ENCODE peak calls at places on chromosomes 1 and 21, in eight cellular contexts. Y, D, X, S, E, V, B and W are unnamed samples.

GRCh38 chr1:15797614-15798390 is 9.6 kb downstream of the UQCRHL start:
- DNase-seq in S (no peak), B (no peak), Y (no peak), V (peak), D (no peak), E (no peak), X (no peak), W (no peak)

GRCh38 chr1:14549897-14550635 is 48.4 kb upstream of the KAZN start:
- DNase-seq in D (no peak), Y (no peak), S (no peak), E (no peak), V (no peak), B (no peak), X (no peak), W (no peak)

GRCh38 chr21:15301736-15302135 is 236.9 kb upstream of the NRIP1 start:
- DNase-seq in V (no peak), B (peak), X (no peak), S (no peak), D (no peak), E (no peak), Y (no peak), W (no peak)

GRCh38 chr1:55645286-55645685 is 430.1 kb upstream of the USP24 start:
- DNase-seq in E (no peak), D (no peak), B (no peak), V (no peak), X (no peak), S (no peak), Y (no peak), W (no peak)

GRCh38 chr1:62333431-62333830 is 14.2 kb upstream of the KANK4 start:
- DNase-seq in X (no peak), V (peak), S (no peak), Y (no peak), B (peak), D (no peak), E (no peak), W (no peak)

GRCh38 chr1:207289756-207290155 is 31.7 kb upstream of the CD55 start:
- DNase-seq in D (no peak), E (no peak), Y (no peak), B (no peak), V (no peak), S (no peak), X (no peak), W (no peak)

GRCh38 chr1:35708179-35708891 is 10.3 kb downstream of the C1orf216 start:
- DNase-seq in Y (no peak), B (no peak), D (no peak), X (no peak), V (no peak), E (no peak), S (no peak), W (no peak)

GRCh38 chr1:29858646-29859045 is 622.3 kb downstream of the PTPRU start:
- DNase-seq in D (no peak), V (no peak), X (no peak), E (no peak), B (no peak), S (no peak), Y (no peak), W (no peak)

GRCh38 chr1:20725189-20726106 is 7.1 kb downstream of the SH2D5 start:
- DNase-seq in V (peak), B (peak), X (peak), E (peak), D (peak), Y (no peak), S (no peak), W (peak)

GRCh38 chr1:175419684-175420490 is 227.3 kb upstream of the KIAA0040 start:
- DNase-seq in S (no peak), X (no peak), Y (no peak), E (no peak), V (no peak), D (no peak), B (peak), W (no peak)

GRCh38 chr1:214332950-214333798 is 52.2 kb downstream of the SMYD2 start:
- DNase-seq in X (no peak), B (no peak), V (peak), D (peak), Y (peak), E (peak), S (peak), W (no peak)

GRCh38 chr1:13536612-13537011 is 22.8 kb upstream of the LRRC38 start:
- DNase-seq in S (no peak), Y (no peak), E (no peak), X (no peak), V (no peak), D (no peak), B (no peak), W (no peak)

GRCh38 chr21:44509539-44509938 is 30.5 kb downstream of the KRTAP10-1 start:
- DNase-seq in X (peak), B (peak), D (no peak), V (no peak), E (no peak), Y (peak), S (peak), W (no peak)

GRCh38 chr1:29706936-29707335 is 470.6 kb downstream of the PTPRU start:
- DNase-seq in D (peak), Y (no peak), V (peak), X (peak), B (peak), E (peak), S (peak), W (peak)

GRCh38 chr1:38337711-38338110 is 291.1 kb upstream of the POU3F1 start:
- DNase-seq in S (no peak), V (no peak), B (no peak), Y (no peak), D (no peak), E (no peak), X (no peak), W (no peak)

GRCh38 chr1:48876221-48876785 is 99.6 kb upstream of the BEND5 start:
- DNase-seq in V (peak), X (no peak), D (no peak), S (no peak), B (peak), Y (no peak), E (peak), W (no peak)

GRCh38 chr1:88036345-88036999 is 647.6 kb upstream of the PKN2 start:
- DNase-seq in X (peak), D (no peak), V (no peak), Y (no peak), E (no peak), S (no peak), B (no peak), W (peak)

GRCh38 chr1:211697356-211697755 is 21.9 kb upstream of the NEK2 start:
- DNase-seq in D (no peak), S (no peak), B (no peak), E (no peak), X (no peak), V (no peak), Y (no peak), W (no peak)

GRCh38 chr1:211701733-211702132 is 26.3 kb upstream of the NEK2 start:
- DNase-seq in Y (no peak), X (no peak), E (no peak), S (no peak), V (no peak), B (no peak), D (no peak), W (no peak)

GRCh38 chr1:211695135-211695816 is 19.9 kb upstream of the NEK2 start:
- DNase-seq in V (no peak), S (no peak), E (no peak), D (no peak), Y (no peak), B (no peak), X (no peak), W (no peak)

GRCh38 chr1:211699059-211699458 is 23.6 kb upstream of the NEK2 start:
- DNase-seq in E (no peak), D (no peak), S (no peak), B (no peak), Y (no peak), X (no peak), V (no peak), W (no peak)

GRCh38 chr1:211698161-211699026 is 23.0 kb upstream of the NEK2 start:
- DNase-seq in S (peak), D (no peak), Y (peak), X (peak), E (peak), B (peak), V (peak), W (peak)
- H3K4me3 ChIP-seq in S (peak), D (no peak), Y (no peak), X (peak), E (peak), B (no peak), V (peak), W (no peak)

GRCh38 chr1:6261615-6261995 is 707 bp upstream of the GPR153 start:
- DNase-seq in Y (no peak), D (no peak), X (no peak), B (peak), S (no peak), V (no peak), E (no peak), W (no peak)
- H3K4me3 ChIP-seq in Y (peak), D (peak), X (peak), B (no peak), S (no peak), V (peak), E (peak), W (no peak)

GRCh38 chr1:28196330-28196729 is 19.8 kb upstream of the PTAFR start:
- DNase-seq in X (peak), E (no peak), Y (no peak), D (no peak), B (no peak), S (no peak), V (no peak), W (no peak)
- H3K4me3 ChIP-seq in X (no peak), E (no peak), Y (no peak), D (no peak), B (no peak), S (no peak), V (no peak), W (no peak)

GRCh38 chr1:56837244-56837926 is 17.2 kb upstream of the C8A start:
- DNase-seq in V (no peak), X (no peak), Y (no peak), E (no peak), S (no peak), B (peak), D (no peak), W (no peak)
- H3K4me3 ChIP-seq in V (no peak), X (no peak), Y (no peak), E (no peak), S (no peak), B (no peak), D (no peak), W (no peak)

GRCh38 chr1:110786802-110787327 is 86.1 kb upstream of the CD53 start:
- DNase-seq in X (no peak), V (no peak), D (no peak), B (no peak), E (no peak), S (peak), Y (no peak), W (no peak)
- H3K4me3 ChIP-seq in X (no peak), V (no peak), D (no peak), B (no peak), E (no peak), S (peak), Y (no peak), W (no peak)

DNA sequence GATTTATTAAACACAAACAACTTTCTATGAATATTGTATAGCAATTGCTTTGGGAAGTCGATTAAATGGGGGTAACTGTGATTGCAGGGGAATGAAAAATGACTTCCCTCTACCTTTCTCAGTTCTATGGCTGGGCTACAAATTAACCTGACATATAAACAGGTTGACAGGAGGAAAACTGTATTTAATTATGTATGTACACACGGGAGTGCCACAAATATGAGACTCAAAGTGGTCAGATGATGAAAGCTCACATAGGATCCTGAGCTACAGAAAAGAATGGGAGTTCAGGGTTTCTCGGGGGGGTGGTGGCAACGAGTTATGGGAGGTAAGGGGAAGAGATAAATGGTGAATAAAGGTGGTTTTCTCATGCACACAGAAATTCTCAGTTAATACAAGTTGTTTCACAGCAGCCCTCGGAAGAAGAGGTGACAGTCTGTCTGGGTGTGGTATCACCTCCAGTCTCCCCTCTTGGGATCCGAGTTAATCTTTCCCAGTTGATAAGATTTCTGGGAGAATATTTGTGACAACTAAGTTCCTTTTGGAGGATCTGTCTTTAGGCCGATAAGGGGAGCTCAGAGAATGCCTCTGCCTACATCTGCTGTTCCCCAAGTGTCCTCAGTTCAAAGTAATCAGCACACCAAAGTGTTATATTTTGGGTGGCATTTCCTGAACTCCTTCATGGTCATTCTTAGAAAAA is 26.3 kb downstream of the GADD45A start:
- DNase-seq in S (no peak), B (no peak), V (no peak), D (no peak), E (no peak), X (no peak), Y (no peak), W (no peak)
- H3K4me3 ChIP-seq in S (no peak), B (no peak), V (no peak), D (no peak), E (peak), X (no peak), Y (no peak), W (no peak)

GRCh38 chr1:182164273-182164672 is 102.8 kb upstream of the ZNF648 start:
- DNase-seq in V (no peak), D (no peak), X (no peak), B (no peak), Y (no peak), E (no peak), S (no peak), W (peak)
- H3K4me3 ChIP-seq in V (no peak), D (no peak), X (no peak), B (no peak), Y (no peak), E (no peak), S (no peak), W (no peak)